ENCODE peak calls at places on chromosome 15, in six cellular contexts. P is uterus, S is choroid plexus epithelial cell, N is ascending aorta, F is bronchial epithelial cell, X is heart left ventricle. V is an unnamed sample.

GRCh38 chr15:60091150-60091549 is 87.0 kb downstream of the FOXB1 start:
- DNase-seq in P (no peak), S (peak), N (no peak), F (peak), X (no peak), V (peak)

GRCh38 chr15:90364251-90364650 is 12.2 kb downstream of the ZNF774 start:
- DNase-seq in P (no peak), S (peak), N (no peak), F (peak), X (no peak), V (peak)

GRCh38 chr15:42343596-42344232 is 15.6 kb upstream of the CAPN3 start:
- DNase-seq in P (no peak), S (no peak), N (no peak), F (no peak), X (no peak), V (no peak)

GRCh38 chr15:68384451-68385239 is 47.3 kb downstream of the ITGA11 start:
- DNase-seq in P (peak), S (peak), N (peak), F (peak), X (no peak), V (peak)

GRCh38 chr15:61228025-61228901 is 839 bp downstream of the RORA start:
- DNase-seq in P (peak), S (peak), N (no peak), F (no peak), X (no peak), V (peak)

GRCh38 chr15:93088981-93089854 is at the start of gene RGMA:
- DNase-seq in P (peak), S (no peak), N (no peak), F (no peak), X (peak), V (no peak)

GRCh38 chr15:89486726-89487050 is 9.7 kb downstream of the RHCG start:
- DNase-seq in P (no peak), S (no peak), N (no peak), F (no peak), X (no peak), V (no peak)

GRCh38 chr15:65400760-65401606 is 21.8 kb downstream of the IGDCC4 start:
- DNase-seq in P (peak), S (peak), N (no peak), F (peak), X (peak), V (peak)

GRCh38 chr15:35078221-35078915 is 6.7 kb downstream of the NANOGP8 start:
- DNase-seq in P (peak), S (peak), N (no peak), F (peak), X (no peak), V (peak)

GRCh38 chr15:74320358-74321247 is 46.8 kb downstream of the CYP11A1 start:
- DNase-seq in P (peak), S (peak), N (peak), F (no peak), X (peak), V (peak)

GRCh38 chr15:41512078-41512394 is 1.6 kb downstream of the LTK start:
- DNase-seq in P (no peak), S (no peak), N (no peak), F (no peak), X (no peak), V (no peak)

GRCh38 chr15:69812881-69813280 is 284.8 kb downstream of the TLE3 start:
- DNase-seq in P (no peak), S (no peak), N (no peak), F (no peak), X (no peak), V (no peak)

GRCh38 chr15:41926184-41927056 is 32.6 kb upstream of the SPTBN5 start:
- DNase-seq in P (no peak), S (peak), N (no peak), F (peak), X (no peak), V (no peak)

GRCh38 chr15:42034628-42035177 is 13.9 kb upstream of the PLA2G4E start:
- DNase-seq in P (no peak), S (no peak), N (no peak), F (no peak), X (no peak), V (no peak)

GRCh38 chr15:88661041-88661765 is 22.4 kb downstream of the ISG20 start:
- DNase-seq in P (no peak), S (no peak), N (no peak), F (no peak), X (no peak), V (no peak)

GRCh38 chr15:43185161-43186002 is at the start of gene CCNDBP1:
- DNase-seq in P (peak), S (peak), N (peak), F (peak), X (peak), V (peak)

GRCh38 chr15:23629234-23629805 is 18.3 kb downstream of the MAGEL2 start:
- DNase-seq in P (no peak), S (peak), N (no peak), F (peak), X (no peak), V (no peak)

GRCh38 chr15:58306591-58307312 is 125.0 kb upstream of the LIPC start:
- DNase-seq in P (no peak), S (no peak), N (no peak), F (peak), X (no peak), V (peak)

GRCh38 chr15:60740787-60741354 is 261.9 kb upstream of the ICE2 start:
- DNase-seq in P (no peak), S (peak), N (no peak), F (no peak), X (no peak), V (no peak)

GRCh38 chr15:69120732-69121131 is 39.7 kb upstream of the GLCE start:
- DNase-seq in P (no peak), S (no peak), N (no peak), F (no peak), X (no peak), V (no peak)

GRCh38 chr15:66642514-66642913 is 59.5 kb upstream of the SMAD6 start:
- DNase-seq in P (no peak), S (no peak), N (no peak), F (no peak), X (no peak), V (no peak)

GRCh38 chr15:41567261-41567660 is 8.2 kb downstream of the TYRO3 start:
- DNase-seq in P (no peak), S (no peak), N (no peak), F (no peak), X (no peak), V (no peak)

GRCh38 chr15:86849563-86849962 is 769.9 kb downstream of the AGBL1 start:
- DNase-seq in P (no peak), S (no peak), N (no peak), F (no peak), X (peak), V (no peak)

GRCh38 chr15:68345481-68345880 is 67.9 kb downstream of the FEM1B start:
- DNase-seq in P (no peak), S (no peak), N (no peak), F (no peak), X (peak), V (no peak)

GRCh38 chr15:90681480-90681879 is 35.7 kb upstream of the BLM start:
- DNase-seq in P (no peak), S (peak), N (peak), F (peak), X (peak), V (peak)

GRCh38 chr15:45184562-45185041 is 3.2 kb downstream of the SHF start:
- DNase-seq in P (no peak), S (no peak), N (no peak), F (no peak), X (no peak), V (no peak)

GRCh38 chr15:40941528-40942336 is 11.5 kb upstream of the CHAC1 start:
- DNase-seq in P (peak), S (peak), N (peak), F (peak), X (peak), V (peak)

GRCh38 chr15:27490867-27491595 is 520.0 kb downstream of the GABRG3 start:
- DNase-seq in P (no peak), S (no peak), N (no peak), F (no peak), X (no peak), V (peak)

GRCh38 chr15:64502537-64502936 is 42.2 kb downstream of the ZNF609 start:
- DNase-seq in P (no peak), S (no peak), N (no peak), F (peak), X (no peak), V (no peak)

GRCh38 chr15:74373056-74373650 is 5.7 kb upstream of the CYP11A1 start:
- DNase-seq in P (no peak), S (no peak), N (peak), F (no peak), X (no peak), V (no peak)

GRCh38 chr15:44157679-44158078 is 37.4 kb downstream of the FRMD5 start:
- DNase-seq in P (no peak), S (peak), N (no peak), F (peak), X (no peak), V (peak)

GRCh38 chr15:85444329-85444605 is 63.9 kb downstream of the AKAP13 start:
- DNase-seq in P (no peak), S (no peak), N (no peak), F (no peak), X (no peak), V (no peak)

GRCh38 chr15:85445361-85445760 is 65.0 kb downstream of the AKAP13 start:
- DNase-seq in P (no peak), S (no peak), N (no peak), F (no peak), X (no peak), V (no peak)

GRCh38 chr15:85440451-85440850 is 60.0 kb downstream of the AKAP13 start:
- DNase-seq in P (no peak), S (no peak), N (no peak), F (peak), X (no peak), V (no peak)

GRCh38 chr15:85443046-85443445 is 62.6 kb downstream of the AKAP13 start:
- DNase-seq in P (no peak), S (no peak), N (no peak), F (no peak), X (no peak), V (no peak)

GRCh38 chr15:85443593-85444328 is 63.4 kb downstream of the AKAP13 start:
- DNase-seq in P (no peak), S (peak), N (no peak), F (peak), X (peak), V (peak)
- TF ChIP-seq CTCF in P (no peak), S (no peak), N (no peak), F (peak), X (no peak), V (no peak)

GRCh38 chr15:62561572-62561970 is 396.5 kb upstream of the C2CD4B start:
- DNase-seq in P (no peak), S (no peak), N (no peak), F (no peak), X (no peak), V (no peak)

GRCh38 chr15:62554164-62554563 is 389.1 kb upstream of the C2CD4B start:
- DNase-seq in P (no peak), S (no peak), N (no peak), F (no peak), X (no peak), V (no peak)

GRCh38 chr15:62558640-62559039 is 393.6 kb upstream of the C2CD4B start:
- DNase-seq in P (no peak), S (no peak), N (no peak), F (no peak), X (no peak), V (no peak)

GRCh38 chr15:62560943-62561571 is 396.0 kb upstream of the C2CD4B start:
- DNase-seq in P (no peak), S (no peak), N (no peak), F (no peak), X (no peak), V (no peak)

GRCh38 chr15:62559049-62559733 is 394.1 kb upstream of the C2CD4B start:
- DNase-seq in P (peak), S (peak), N (peak), F (no peak), X (peak), V (no peak)
- H3K4me3 ChIP-seq in P (no peak), S (no peak), N (peak), F (no peak), X (no peak), V (no peak)

DNA sequence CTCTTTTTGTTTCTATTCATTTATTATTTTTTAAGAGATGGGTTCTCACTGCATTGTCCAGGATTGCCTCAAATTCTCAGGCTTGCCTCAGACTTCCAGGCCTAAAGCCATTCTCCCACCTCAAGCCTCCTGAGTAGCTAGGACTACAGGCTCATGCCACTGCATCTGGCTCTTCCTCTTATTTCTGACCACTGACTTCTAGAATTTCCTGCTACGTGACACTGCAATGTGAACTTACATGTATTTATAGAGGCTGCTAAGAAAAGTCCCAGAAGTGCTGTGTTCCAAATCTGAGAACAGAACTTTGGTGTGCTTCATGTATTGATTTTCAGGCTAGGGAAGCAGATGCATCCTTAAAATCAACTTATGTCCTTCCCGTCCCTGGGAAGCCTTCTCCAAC is 407.4 kb downstream of the RSL24D1 start:
- DNase-seq in P (no peak), S (no peak), N (no peak), F (no peak), X (no peak), V (no peak)
- TF ChIP-seq CTCF in P (no peak), S (no peak), N (no peak), F (no peak), X (no peak), V (no peak)

GRCh38 chr15:48880070-48880634 is 2.2 kb downstream of the EID1 start:
- DNase-seq in P (no peak), S (no peak), N (no peak), F (no peak), X (no peak), V (no peak)
- H3K4me3 ChIP-seq in P (no peak), S (no peak), N (peak), F (no peak), X (no peak), V (peak)

GRCh38 chr15:29021901-29022300 is 136.1 kb downstream of the APBA2 start:
- DNase-seq in P (no peak), S (no peak), N (no peak), F (no peak), X (no peak), V (no peak)

GRCh38 chr15:29014493-29014892 is 128.7 kb downstream of the APBA2 start:
- DNase-seq in P (no peak), S (peak), N (no peak), F (no peak), X (no peak), V (no peak)

GRCh38 chr15:29018983-29019875 is 133.5 kb downstream of the APBA2 start:
- DNase-seq in P (no peak), S (peak), N (no peak), F (no peak), X (no peak), V (no peak)

GRCh38 chr15:29018406-29018805 is 132.6 kb downstream of the APBA2 start:
- DNase-seq in P (no peak), S (no peak), N (no peak), F (peak), X (no peak), V (no peak)
- TF ChIP-seq CTCF in P (no peak), S (no peak), N (no peak), F (peak), X (no peak), V (peak)

GRCh38 chr15:38130200-38130567 is 122.5 kb upstream of the SPRED1 start:
- DNase-seq in P (no peak), S (peak), N (peak), F (peak), X (peak), V (no peak)
- H3K4me3 ChIP-seq in P (peak), S (peak), N (peak), F (no peak), X (peak), V (peak)

GRCh38 chr15:48696627-48697312 is 51.3 kb upstream of the FBN1 start:
- DNase-seq in P (no peak), S (peak), N (no peak), F (peak), X (no peak), V (peak)
- TF ChIP-seq CTCF in P (no peak), S (no peak), N (no peak), F (no peak), X (no peak), V (no peak)

GRCh38 chr15:75713338-75713895 is 769 bp upstream of the CSPG4 start:
- DNase-seq in P (peak), S (peak), N (no peak), F (no peak), X (peak), V (peak)
- H3K4me3 ChIP-seq in P (no peak), S (no peak), N (peak), F (no peak), X (peak), V (no peak)

DNA sequence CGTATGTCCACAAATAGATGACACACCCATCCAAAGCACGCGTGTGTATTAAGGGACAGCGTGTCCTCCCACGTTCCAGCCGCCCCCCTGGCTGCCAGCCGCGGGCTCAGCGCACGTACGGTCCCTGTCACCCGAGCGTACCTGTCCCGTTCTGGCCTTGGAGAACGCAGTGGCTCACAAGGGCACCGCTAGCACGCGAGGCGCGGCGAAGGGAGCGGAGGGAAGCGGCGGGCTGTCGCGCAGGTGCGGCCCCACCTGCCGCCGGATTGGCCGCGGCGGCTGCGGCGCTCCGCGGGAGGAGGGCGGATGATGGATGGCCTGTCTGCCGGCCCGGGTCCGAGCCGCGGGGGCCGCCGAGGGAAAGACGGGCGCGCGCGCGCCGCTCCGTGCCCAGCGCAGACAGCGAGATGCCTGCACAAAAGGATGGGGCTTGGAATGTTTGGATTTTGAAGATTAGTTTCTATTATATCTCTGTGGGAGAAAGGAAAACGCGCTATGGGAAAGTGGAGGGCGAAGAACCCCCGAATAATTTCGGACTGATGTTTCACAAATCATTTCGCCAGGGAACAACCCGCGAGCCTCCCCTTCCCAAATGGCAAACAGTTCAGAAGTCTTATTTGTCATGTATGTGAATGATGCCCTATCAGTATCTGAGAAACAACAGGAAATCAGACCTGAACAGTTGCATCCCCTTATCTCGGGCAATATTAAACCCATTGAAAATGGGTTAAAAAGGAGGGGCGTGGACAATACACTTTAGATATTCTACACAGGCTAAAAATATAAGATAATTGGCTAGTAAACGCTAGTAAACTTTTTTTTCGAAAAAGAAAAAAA is 1003.6 kb upstream of the NR2F2 start:
- DNase-seq in P (peak), S (peak), N (no peak), F (no peak), X (no peak), V (no peak)
- TF ChIP-seq CTCF in P (no peak), S (no peak), N (no peak), F (no peak), X (no peak), V (no peak)